ENCODE peak calls at places on chromosome 7, in ten cellular contexts. One of them, this sample, is unnamed.

GRCh38 chr7:35624299-35625186 is 70.4 kb downstream of the HERPUD2 start:
- DNase-seq in ELR: peak; percentile 63
- DNase-seq in activated CD4-positive, alpha-beta T cell treated with anti-CD3 and anti-CD28 coated beads, Interleukin-2, amount 10 ng/mL, durations not matched to agents 7 days and 5 days: peak; percentile 39
- DNase-seq in H54: peak; percentile 50
- DNase-seq in neuronal stem cell: peak; percentile 64
- DNase-seq in PC-3: peak; percentile 56
- DNase-seq in glomerular endothelial cell: no peak
- DNase-seq in CD8-positive, alpha-beta T cell: no peak
- DNase-seq in lower lobe of right lung: no peak
- DNase-seq in neural progenitor cell: peak; percentile 78
- DNase-seq in this sample: peak; percentile 16

GRCh38 chr7:36889182-36889581 is 164.9 kb upstream of the AOAH start:
- DNase-seq in PC-3: no peak
- DNase-seq in activated CD4-positive, alpha-beta T cell treated with anti-CD3 and anti-CD28 coated beads, Interleukin-2, amount 10 ng/mL, durations not matched to agents 7 days and 5 days: no peak
- DNase-seq in lower lobe of right lung: no peak
- DNase-seq in neural progenitor cell: no peak
- DNase-seq in ELR: no peak
- DNase-seq in glomerular endothelial cell: no peak
- DNase-seq in neuronal stem cell: no peak
- DNase-seq in H54: no peak
- DNase-seq in CD8-positive, alpha-beta T cell: no peak
- DNase-seq in this sample: no peak

GRCh38 chr7:71777278-71777677 is 634.9 kb downstream of the CALN1 start:
- DNase-seq in activated CD4-positive, alpha-beta T cell treated with anti-CD3 and anti-CD28 coated beads, Interleukin-2, amount 10 ng/mL, durations not matched to agents 7 days and 5 days: no peak
- DNase-seq in ELR: no peak
- DNase-seq in CD8-positive, alpha-beta T cell: no peak
- DNase-seq in H54: no peak
- DNase-seq in neural progenitor cell: no peak
- DNase-seq in neuronal stem cell: no peak
- DNase-seq in PC-3: no peak
- DNase-seq in glomerular endothelial cell: no peak
- DNase-seq in lower lobe of right lung: no peak
- DNase-seq in this sample: no peak

GRCh38 chr7:94314526-94314925 is 80.2 kb upstream of the COL1A2 start:
- DNase-seq in H54: no peak
- DNase-seq in ELR: no peak
- DNase-seq in PC-3: no peak
- DNase-seq in neuronal stem cell: no peak
- DNase-seq in glomerular endothelial cell: no peak
- DNase-seq in activated CD4-positive, alpha-beta T cell treated with anti-CD3 and anti-CD28 coated beads, Interleukin-2, amount 10 ng/mL, durations not matched to agents 7 days and 5 days: no peak
- DNase-seq in neural progenitor cell: no peak
- DNase-seq in CD8-positive, alpha-beta T cell: no peak
- DNase-seq in lower lobe of right lung: no peak
- DNase-seq in this sample: no peak

GRCh38 chr7:5598261-5598761 is 174.7 kb upstream of the TNRC18 start:
- DNase-seq in neuronal stem cell: no peak
- DNase-seq in neural progenitor cell: peak; percentile 77
- DNase-seq in PC-3: no peak
- DNase-seq in activated CD4-positive, alpha-beta T cell treated with anti-CD3 and anti-CD28 coated beads, Interleukin-2, amount 10 ng/mL, durations not matched to agents 7 days and 5 days: no peak
- DNase-seq in ELR: no peak
- DNase-seq in H54: no peak
- DNase-seq in glomerular endothelial cell: no peak
- DNase-seq in lower lobe of right lung: no peak
- DNase-seq in CD8-positive, alpha-beta T cell: no peak
- DNase-seq in this sample: no peak

GRCh38 chr7:44769381-44770209 is 20.9 kb downstream of the ZMIZ2 start:
- DNase-seq in neural progenitor cell: peak; percentile 21
- DNase-seq in glomerular endothelial cell: no peak
- DNase-seq in PC-3: no peak
- DNase-seq in activated CD4-positive, alpha-beta T cell treated with anti-CD3 and anti-CD28 coated beads, Interleukin-2, amount 10 ng/mL, durations not matched to agents 7 days and 5 days: peak; percentile 50
- DNase-seq in CD8-positive, alpha-beta T cell: no peak
- DNase-seq in H54: peak; percentile 59
- DNase-seq in ELR: peak; percentile 42
- DNase-seq in lower lobe of right lung: no peak
- DNase-seq in neuronal stem cell: no peak
- DNase-seq in this sample: no peak

GRCh38 chr7:24911213-24911603 is 68.8 kb downstream of the OSBPL3 start:
- DNase-seq in ELR: no peak
- DNase-seq in PC-3: no peak
- DNase-seq in lower lobe of right lung: no peak
- DNase-seq in neural progenitor cell: no peak
- DNase-seq in neuronal stem cell: no peak
- DNase-seq in H54: no peak
- DNase-seq in glomerular endothelial cell: no peak
- DNase-seq in CD8-positive, alpha-beta T cell: no peak
- DNase-seq in activated CD4-positive, alpha-beta T cell treated with anti-CD3 and anti-CD28 coated beads, Interleukin-2, amount 10 ng/mL, durations not matched to agents 7 days and 5 days: peak; percentile 55
- DNase-seq in this sample: no peak

GRCh38 chr7:43248961-43249807 is 136.7 kb downstream of the HECW1 start:
- DNase-seq in lower lobe of right lung: peak; percentile 51
- DNase-seq in neural progenitor cell: no peak
- DNase-seq in neuronal stem cell: no peak
- DNase-seq in H54: peak; percentile 99
- DNase-seq in glomerular endothelial cell: no peak
- DNase-seq in ELR: peak; percentile 90
- DNase-seq in PC-3: peak; percentile 66
- DNase-seq in CD8-positive, alpha-beta T cell: no peak
- DNase-seq in activated CD4-positive, alpha-beta T cell treated with anti-CD3 and anti-CD28 coated beads, Interleukin-2, amount 10 ng/mL, durations not matched to agents 7 days and 5 days: no peak
- DNase-seq in this sample: no peak

GRCh38 chr7:75762350-75762917 is 9.6 kb downstream of the CCL26 start:
- DNase-seq in ELR: peak; percentile 78
- DNase-seq in PC-3: peak; percentile 74
- DNase-seq in lower lobe of right lung: no peak
- DNase-seq in glomerular endothelial cell: no peak
- DNase-seq in neuronal stem cell: peak; percentile 33
- DNase-seq in H54: peak; percentile 73
- DNase-seq in neural progenitor cell: peak; percentile 69
- DNase-seq in CD8-positive, alpha-beta T cell: no peak
- DNase-seq in activated CD4-positive, alpha-beta T cell treated with anti-CD3 and anti-CD28 coated beads, Interleukin-2, amount 10 ng/mL, durations not matched to agents 7 days and 5 days: no peak
- DNase-seq in this sample: no peak

GRCh38 chr7:127751062-127751722 is 99.2 kb downstream of the SND1 start:
- DNase-seq in neuronal stem cell: peak; percentile 47
- DNase-seq in ELR: no peak
- DNase-seq in PC-3: no peak
- DNase-seq in H54: no peak
- DNase-seq in neural progenitor cell: peak; percentile 62
- DNase-seq in lower lobe of right lung: no peak
- DNase-seq in glomerular endothelial cell: no peak
- DNase-seq in activated CD4-positive, alpha-beta T cell treated with anti-CD3 and anti-CD28 coated beads, Interleukin-2, amount 10 ng/mL, durations not matched to agents 7 days and 5 days: no peak
- DNase-seq in CD8-positive, alpha-beta T cell: no peak
- DNase-seq in this sample: no peak

GRCh38 chr7:80760292-80760691 is 121.8 kb downstream of the CD36 start:
- DNase-seq in CD8-positive, alpha-beta T cell: no peak
- DNase-seq in lower lobe of right lung: no peak
- DNase-seq in glomerular endothelial cell: no peak
- DNase-seq in H54: no peak
- DNase-seq in neural progenitor cell: peak; percentile 66
- DNase-seq in PC-3: no peak
- DNase-seq in ELR: no peak
- DNase-seq in activated CD4-positive, alpha-beta T cell treated with anti-CD3 and anti-CD28 coated beads, Interleukin-2, amount 10 ng/mL, durations not matched to agents 7 days and 5 days: no peak
- DNase-seq in neuronal stem cell: no peak
- DNase-seq in this sample: no peak

GRCh38 chr7:95421847-95422444 is 12.9 kb downstream of the PON2 start:
- DNase-seq in H54: no peak
- DNase-seq in lower lobe of right lung: no peak
- DNase-seq in neuronal stem cell: no peak
- DNase-seq in glomerular endothelial cell: no peak
- DNase-seq in neural progenitor cell: no peak
- DNase-seq in CD8-positive, alpha-beta T cell: no peak
- DNase-seq in ELR: no peak
- DNase-seq in PC-3: no peak
- DNase-seq in activated CD4-positive, alpha-beta T cell treated with anti-CD3 and anti-CD28 coated beads, Interleukin-2, amount 10 ng/mL, durations not matched to agents 7 days and 5 days: no peak
- DNase-seq in this sample: no peak

GRCh38 chr7:30322656-30323355 is 38.4 kb downstream of the ZNRF2 start:
- DNase-seq in activated CD4-positive, alpha-beta T cell treated with anti-CD3 and anti-CD28 coated beads, Interleukin-2, amount 10 ng/mL, durations not matched to agents 7 days and 5 days: peak; percentile 27
- DNase-seq in H54: no peak
- DNase-seq in ELR: no peak
- DNase-seq in PC-3: peak; percentile 83
- DNase-seq in neural progenitor cell: no peak
- DNase-seq in lower lobe of right lung: no peak
- DNase-seq in neuronal stem cell: no peak
- DNase-seq in glomerular endothelial cell: no peak
- DNase-seq in CD8-positive, alpha-beta T cell: no peak
- DNase-seq in this sample: no peak

GRCh38 chr7:143069912-143070500 is 17.9 kb downstream of the OR6V1 start:
- DNase-seq in activated CD4-positive, alpha-beta T cell treated with anti-CD3 and anti-CD28 coated beads, Interleukin-2, amount 10 ng/mL, durations not matched to agents 7 days and 5 days: no peak
- DNase-seq in neuronal stem cell: no peak
- DNase-seq in PC-3: no peak
- DNase-seq in H54: no peak
- DNase-seq in lower lobe of right lung: no peak
- DNase-seq in glomerular endothelial cell: no peak
- DNase-seq in CD8-positive, alpha-beta T cell: no peak
- DNase-seq in neural progenitor cell: peak; percentile 20
- DNase-seq in ELR: no peak
- DNase-seq in this sample: no peak

GRCh38 chr7:24572421-24573007 is 738 bp upstream of the PALS2 start:
- DNase-seq in CD8-positive, alpha-beta T cell: peak; percentile 15
- DNase-seq in activated CD4-positive, alpha-beta T cell treated with anti-CD3 and anti-CD28 coated beads, Interleukin-2, amount 10 ng/mL, durations not matched to agents 7 days and 5 days: peak; percentile 31
- DNase-seq in glomerular endothelial cell: no peak
- DNase-seq in PC-3: peak; percentile 82
- DNase-seq in neuronal stem cell: no peak
- DNase-seq in lower lobe of right lung: no peak
- DNase-seq in neural progenitor cell: no peak
- DNase-seq in ELR: peak; percentile 76
- DNase-seq in H54: peak; percentile 92
- DNase-seq in this sample: no peak

GRCh38 chr7:4136501-4137110 is 545.5 kb upstream of the FOXK1 start:
- DNase-seq in H54: no peak
- DNase-seq in ELR: no peak
- DNase-seq in PC-3: no peak
- DNase-seq in activated CD4-positive, alpha-beta T cell treated with anti-CD3 and anti-CD28 coated beads, Interleukin-2, amount 10 ng/mL, durations not matched to agents 7 days and 5 days: no peak
- DNase-seq in glomerular endothelial cell: no peak
- DNase-seq in lower lobe of right lung: peak; percentile 28
- DNase-seq in neuronal stem cell: no peak
- DNase-seq in neural progenitor cell: no peak
- DNase-seq in CD8-positive, alpha-beta T cell: no peak
- DNase-seq in this sample: no peak

GRCh38 chr7:47291461-47292051 is 290.4 kb downstream of the TNS3 start:
- DNase-seq in ELR: peak; percentile 98
- DNase-seq in glomerular endothelial cell: peak; percentile 42
- DNase-seq in neural progenitor cell: no peak
- DNase-seq in CD8-positive, alpha-beta T cell: no peak
- DNase-seq in H54: peak; percentile 96
- DNase-seq in lower lobe of right lung: no peak
- DNase-seq in PC-3: peak; percentile 92
- DNase-seq in neuronal stem cell: no peak
- DNase-seq in activated CD4-positive, alpha-beta T cell treated with anti-CD3 and anti-CD28 coated beads, Interleukin-2, amount 10 ng/mL, durations not matched to agents 7 days and 5 days: no peak
- DNase-seq in this sample: no peak

GRCh38 chr7:24737281-24737680 is 20.0 kb downstream of the GSDME start:
- DNase-seq in activated CD4-positive, alpha-beta T cell treated with anti-CD3 and anti-CD28 coated beads, Interleukin-2, amount 10 ng/mL, durations not matched to agents 7 days and 5 days: no peak
- DNase-seq in H54: no peak
- DNase-seq in neuronal stem cell: no peak
- DNase-seq in neural progenitor cell: no peak
- DNase-seq in lower lobe of right lung: no peak
- DNase-seq in glomerular endothelial cell: no peak
- DNase-seq in PC-3: no peak
- DNase-seq in CD8-positive, alpha-beta T cell: no peak
- DNase-seq in ELR: no peak
- DNase-seq in this sample: no peak

GRCh38 chr7:17633099-17633498 is 307.2 kb downstream of the SNX13 start:
- DNase-seq in neuronal stem cell: no peak
- DNase-seq in ELR: peak; percentile 87
- DNase-seq in PC-3: peak; percentile 86
- DNase-seq in CD8-positive, alpha-beta T cell: no peak
- DNase-seq in lower lobe of right lung: no peak
- DNase-seq in neural progenitor cell: no peak
- DNase-seq in activated CD4-positive, alpha-beta T cell treated with anti-CD3 and anti-CD28 coated beads, Interleukin-2, amount 10 ng/mL, durations not matched to agents 7 days and 5 days: no peak
- DNase-seq in H54: peak; percentile 32
- DNase-seq in glomerular endothelial cell: no peak
- DNase-seq in this sample: no peak

GRCh38 chr7:28953628-28954027 is 4.5 kb downstream of the TRIL start:
- DNase-seq in activated CD4-positive, alpha-beta T cell treated with anti-CD3 and anti-CD28 coated beads, Interleukin-2, amount 10 ng/mL, durations not matched to agents 7 days and 5 days: no peak
- DNase-seq in H54: no peak
- DNase-seq in glomerular endothelial cell: no peak
- DNase-seq in neuronal stem cell: no peak
- DNase-seq in ELR: peak; percentile 8
- DNase-seq in PC-3: no peak
- DNase-seq in lower lobe of right lung: no peak
- DNase-seq in CD8-positive, alpha-beta T cell: no peak
- DNase-seq in neural progenitor cell: no peak
- DNase-seq in this sample: no peak